ENCODE peak calls at places on chromosomes 5 and 9, in eight cellular contexts. B, J, P, N, G, T, F and A are unnamed samples. For H3K36me3, the result is how much of the 10 kb centered on the place peaks cover.

GRCh38 chr9:134839441-134840125 is 41.0 kb upstream of the FCN2 start:
- DNase-seq in F (no peak), P (no peak), B (no peak), T (no peak), J (peak), N (no peak), G (no peak), A (no peak)

GRCh38 chr9:469672-470040 is 255.0 kb downstream of the DOCK8 start:
- DNase-seq in F (peak), G (no peak), P (no peak), N (peak), B (peak), J (no peak), T (no peak), A (peak)

GRCh38 chr5:44536650-44537260 is 147.5 kb upstream of the FGF10 start:
- DNase-seq in F (no peak), T (no peak), N (peak), J (peak), G (peak), P (peak), B (peak), A (no peak)

GRCh38 chr5:72125931-72126620 is 18.8 kb downstream of the MAP1B start:
- DNase-seq in F (no peak), T (no peak), B (no peak), G (peak), P (no peak), N (no peak), J (no peak), A (no peak)

GRCh38 chr9:86126998-86127972 is 27.9 kb upstream of the GOLM1 start:
- DNase-seq in J (peak), T (peak), N (no peak), P (peak), B (peak), G (peak), F (peak), A (peak)

GRCh38 chr5:173645437-173645807 is 29.0 kb upstream of the BOD1 start:
- DNase-seq in B (no peak), T (peak), G (no peak), N (no peak), F (no peak), P (no peak), J (peak), A (no peak)

GRCh38 chr9:115275753-115276152 is 157.8 kb upstream of the TNC start:
- DNase-seq in T (no peak), F (peak), G (peak), P (no peak), B (no peak), J (no peak), N (no peak), A (no peak)

GRCh38 chr5:107919969-107920368 is 249.2 kb upstream of the EFNA5 start:
- DNase-seq in T (no peak), G (no peak), P (no peak), B (no peak), F (no peak), J (no peak), N (no peak), A (no peak)

GRCh38 chr5:139461698-139462097 is 845 bp downstream of the ECSCR start:
- DNase-seq in G (no peak), P (no peak), J (no peak), N (no peak), B (no peak), F (no peak), T (peak), A (no peak)

GRCh38 chr9:133420392-133420827 is 1.8 kb upstream of the ADAMTS13 start:
- DNase-seq in G (no peak), F (no peak), P (no peak), N (peak), T (no peak), B (no peak), J (peak), A (no peak)

GRCh38 chr9:116157436-116158138 is 4.0 kb downstream of the PAPPA start:
- DNase-seq in N (no peak), B (peak), F (no peak), G (no peak), J (peak), P (no peak), T (peak), A (no peak)

GRCh38 chr9:113516840-113517577 is 53.5 kb downstream of the RGS3 start:
- DNase-seq in G (no peak), F (no peak), J (peak), N (peak), T (peak), P (no peak), B (no peak), A (no peak)

GRCh38 chr5:150322202-150322601 is 19.5 kb upstream of the ARSI start:
- DNase-seq in T (peak), P (no peak), B (no peak), N (no peak), F (no peak), G (peak), J (no peak), A (no peak)

GRCh38 chr5:10532421-10532820 is 31.4 kb upstream of the ANKRD33B start:
- DNase-seq in G (no peak), N (no peak), B (no peak), P (no peak), J (no peak), F (no peak), T (no peak), A (no peak)

GRCh38 chr9:113544001-113544340 is 80.4 kb downstream of the RGS3 start:
- DNase-seq in J (no peak), F (no peak), G (no peak), N (no peak), T (no peak), P (no peak), B (no peak), A (no peak)

GRCh38 chr5:138468133-138468965 is 3.1 kb downstream of the EGR1 start:
- DNase-seq in T (peak), J (no peak), B (no peak), N (no peak), F (no peak), G (no peak), P (peak), A (no peak)

GRCh38 chr9:133730994-133731715 is 7.0 kb downstream of the SARDH start:
- DNase-seq in J (peak), N (no peak), P (no peak), B (no peak), T (no peak), F (no peak), G (no peak), A (no peak)

GRCh38 chr5:11903614-11904269 is 504 bp downstream of the CTNND2 start:
- DNase-seq in N (no peak), G (no peak), T (peak), J (peak), F (no peak), B (no peak), P (no peak), A (no peak)

GRCh38 chr9:115213777-115214428 is 95.9 kb upstream of the TNC start:
- DNase-seq in N (no peak), G (peak), B (peak), J (no peak), F (no peak), T (peak), P (no peak), A (no peak)

GRCh38 chr5:14105717-14106435 is 37.3 kb upstream of the TRIO start:
- DNase-seq in T (peak), F (no peak), P (no peak), B (no peak), G (peak), J (no peak), N (no peak), A (no peak)

GRCh38 chr9:136399176-136400037 is 563 bp downstream of the SNAPC4 start:
- DNase-seq in B (no peak), T (no peak), N (peak), P (no peak), G (peak), F (no peak), J (peak), A (no peak)

GRCh38 chr9:89483592-89484474 is 14.1 kb downstream of the SEMA4D start:
- DNase-seq in T (no peak), J (no peak), P (no peak), F (no peak), G (no peak), B (no peak), N (peak), A (no peak)

GRCh38 chr5:35815089-35815936 is 41.4 kb upstream of the IL7R start:
- DNase-seq in J (peak), N (peak), P (no peak), T (no peak), F (no peak), B (no peak), G (no peak), A (no peak)

GRCh38 chr5:171808951-171809350 is 23.3 kb downstream of the SMIM23 start:
- DNase-seq in J (no peak), G (peak), F (no peak), P (no peak), T (peak), N (no peak), B (no peak), A (no peak)

GRCh38 chr5:68424799-68425537 is 209.4 kb downstream of the PIK3R1 start:
- DNase-seq in G (peak), T (peak), F (no peak), P (no peak), B (no peak), J (no peak), N (no peak), A (no peak)

GRCh38 chr5:141223112-141223783 is at the start of gene PCDHB14:
- DNase-seq in N (peak), J (peak), F (no peak), T (peak), G (peak), B (no peak), P (no peak), A (no peak)

GRCh38 chr9:134706522-134706921 is 64.9 kb downstream of the COL5A1 start:
- DNase-seq in F (no peak), T (no peak), J (no peak), N (no peak), P (no peak), B (no peak), G (no peak), A (no peak)

GRCh38 chr9:70485273-70485858 is 70.9 kb upstream of the KLF9 start:
- DNase-seq in B (peak), N (no peak), G (no peak), T (no peak), J (no peak), F (no peak), P (peak), A (peak)

GRCh38 chr5:62457071-62457470 is 44.5 kb downstream of the IPO11 start:
- DNase-seq in F (no peak), T (no peak), G (peak), B (no peak), J (no peak), N (no peak), P (no peak), A (no peak)

GRCh38 chr5:92613546-92613945 is 967.5 kb downstream of the NR2F1-AS1 start:
- DNase-seq in N (no peak), P (no peak), B (no peak), T (peak), F (no peak), G (peak), J (no peak), A (no peak)

GRCh38 chr9:18459958-18460584 is 13.9 kb upstream of the ADAMTSL1 start:
- DNase-seq in F (no peak), J (no peak), P (no peak), B (no peak), N (no peak), T (peak), G (peak), A (no peak)

GRCh38 chr9:33032865-33033264 is 7.8 kb downstream of the DNAJA1 start:
- DNase-seq in F (no peak), J (no peak), B (no peak), T (no peak), N (no peak), P (no peak), G (no peak), A (no peak)

GRCh38 chr9:33032292-33032691 is 7.2 kb downstream of the DNAJA1 start:
- DNase-seq in J (no peak), F (no peak), T (no peak), B (no peak), P (no peak), N (no peak), G (no peak), A (no peak)

GRCh38 chr9:33030285-33030684 is 5.2 kb downstream of the DNAJA1 start:
- DNase-seq in J (no peak), F (no peak), B (no peak), G (no peak), P (no peak), T (no peak), N (no peak), A (no peak)

GRCh38 chr9:33025572-33026347 is 687 bp downstream of the DNAJA1 start:
- DNase-seq in J (peak), T (peak), G (peak), F (peak), B (peak), P (no peak), N (peak), A (peak)

DNA sequence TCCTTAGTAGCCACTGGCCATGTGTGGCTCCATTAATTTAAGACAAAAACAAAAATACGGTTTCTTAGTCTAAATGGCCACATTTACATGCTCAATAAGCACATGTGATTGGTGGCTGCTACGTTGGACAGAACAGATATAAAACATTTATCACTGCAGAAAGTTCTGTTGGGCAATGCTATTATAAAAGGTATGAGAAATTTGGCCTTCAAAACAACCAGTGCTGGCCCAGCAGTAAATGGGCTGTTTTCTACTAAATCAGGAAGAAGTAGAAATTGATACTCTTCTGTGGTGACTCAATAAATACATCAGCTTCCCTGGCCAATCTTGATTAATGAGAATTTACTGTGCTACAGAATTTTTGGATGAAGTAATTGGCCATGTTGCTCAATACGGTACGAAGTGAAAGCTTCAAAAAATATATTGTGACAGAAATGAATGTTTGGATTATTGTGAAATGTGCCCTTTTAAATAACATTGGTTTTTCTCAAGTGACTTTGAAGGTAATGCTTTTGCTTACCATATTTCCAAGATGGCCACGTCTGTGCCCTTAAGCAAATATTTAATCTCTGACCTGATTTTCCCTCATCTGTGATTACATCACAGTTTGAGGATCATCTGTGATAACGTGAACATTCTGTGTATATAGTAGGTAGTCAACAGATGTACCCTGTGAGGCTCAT is 4.2 kb downstream of the DNAJA1 start:
- DNase-seq in T (peak), J (no peak), F (no peak), N (no peak), P (no peak), G (peak), B (no peak), A (no peak)
- H3K36me3 ChIP-seq in T (under half), J (under half), F (half or more), N (half or more), P (half or more), G (under half), B (under half), A (half or more)

GRCh38 chr9:23849379-23849778 is 23.3 kb upstream of the ELAVL2 start:
- DNase-seq in F (no peak), J (peak), P (no peak), T (no peak), G (no peak), N (no peak), B (no peak), A (no peak)

GRCh38 chr9:23850242-23851023 is 24.4 kb upstream of the ELAVL2 start:
- DNase-seq in F (no peak), P (no peak), B (no peak), J (peak), T (peak), G (peak), N (no peak), A (no peak)

GRCh38 chr9:23855885-23856284 is 29.8 kb upstream of the ELAVL2 start:
- DNase-seq in B (no peak), F (no peak), P (no peak), G (no peak), J (no peak), N (no peak), T (no peak), A (no peak)

GRCh38 chr9:23851024-23851629 is 25.1 kb upstream of the ELAVL2 start:
- DNase-seq in T (peak), B (no peak), F (no peak), J (peak), N (no peak), G (peak), P (no peak), A (no peak)
- H3K4me3 ChIP-seq in T (no peak), B (peak), F (no peak), J (peak), N (no peak), G (peak), P (peak), A (peak)

GRCh38 chr5:38780950-38781349 is 64.9 kb upstream of the OSMR start:
- DNase-seq in G (peak), F (no peak), J (no peak), B (peak), N (no peak), T (peak), P (peak), A (peak)

GRCh38 chr5:38772471-38772870 is 73.3 kb upstream of the OSMR start:
- DNase-seq in N (no peak), B (no peak), F (no peak), T (no peak), P (no peak), G (no peak), J (no peak), A (no peak)

GRCh38 chr5:38780316-38780715 is 65.5 kb upstream of the OSMR start:
- DNase-seq in B (no peak), J (no peak), P (no peak), F (no peak), N (no peak), G (no peak), T (no peak), A (no peak)

GRCh38 chr5:38777111-38777510 is 68.7 kb upstream of the OSMR start:
- DNase-seq in B (no peak), P (no peak), G (no peak), T (no peak), N (no peak), F (no peak), J (no peak), A (no peak)

DNA sequence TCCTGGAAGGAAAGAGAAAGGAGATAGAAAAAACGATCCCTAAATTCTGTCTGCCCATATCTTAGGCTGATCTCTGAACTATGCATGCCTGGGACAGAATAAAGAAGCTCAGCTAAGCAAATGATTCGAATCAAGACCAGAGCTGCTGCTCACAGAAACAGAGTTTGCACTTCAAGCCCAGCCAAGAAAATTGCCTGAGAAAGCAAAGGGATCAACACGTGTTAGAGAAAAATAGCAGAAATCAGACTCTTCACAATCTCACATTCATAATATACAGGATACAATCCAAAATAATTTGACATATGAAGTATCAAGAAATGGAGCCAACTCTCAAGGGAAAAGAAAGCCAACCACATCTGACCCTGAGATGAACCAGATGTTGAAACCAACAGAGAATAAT is 69.3 kb upstream of the OSMR start:
- DNase-seq in N (no peak), G (no peak), F (no peak), T (no peak), B (no peak), P (no peak), J (no peak), A (no peak)
- TF ChIP-seq CTCF in N (no peak), G (no peak), F (no peak), T (no peak), B (no peak), P (no peak), J (no peak), A (no peak)

GRCh38 chr9:8809747-8810146 is 1010.2 kb upstream of the DMAC1 start:
- DNase-seq in J (no peak), P (no peak), F (no peak), T (no peak), N (no peak), B (no peak), G (no peak), A (no peak)
- H3K36me3 ChIP-seq in J (under half), P (under half), F (under half), T (under half), N (under half), B (under half), G (under half), A (under half)

GRCh38 chr5:127684722-127685467 is 18.3 kb upstream of the CCDC192 start:
- DNase-seq in B (no peak), J (no peak), P (no peak), G (peak), T (no peak), F (no peak), N (no peak), A (no peak)
- H3K4me3 ChIP-seq in B (no peak), J (no peak), P (no peak), G (no peak), T (no peak), F (no peak), N (no peak), A (no peak)

GRCh38 chr9:73183917-73184861 is 32.5 kb downstream of the ANXA1 start:
- DNase-seq in G (no peak), T (peak), P (no peak), N (peak), J (peak), B (no peak), F (no peak), A (no peak)
- TF ChIP-seq CTCF in G (peak), T (no peak), P (peak), N (peak), J (peak), B (peak), F (peak), A (peak)